ENCODE peak calls at places on chromosomes 13 and 19, in five cellular contexts. K is RWPE1, Q is breast epithelium, T is pancreas, O is choroid plexus epithelial cell. C is an unnamed sample.

GRCh38 chr13:23620211-23620610 is 50.0 kb downstream of the TNFRSF19 start:
- DNase-seq in K (no peak), Q (no peak), T (no peak), O (no peak), C (no peak)

GRCh38 chr19:10111405-10111811 is at the start of gene P2RY11:
- DNase-seq in K (no peak), Q (no peak), T (no peak), O (no peak), C (no peak)

GRCh38 chr19:34041922-34042521 is 130.3 kb upstream of the LSM14A start:
- DNase-seq in K (no peak), Q (peak; percentile 57), T (peak; percentile 16), O (peak; percentile 65), C (no peak)

GRCh38 chr13:26384587-26384986 is 130.7 kb downstream of the CDK8 start:
- DNase-seq in K (no peak), Q (no peak), T (no peak), O (no peak), C (no peak)

GRCh38 chr19:39230096-39230764 is 14.6 kb downstream of the IFNL3 start:
- DNase-seq in K (no peak), Q (no peak), T (no peak), O (no peak), C (no peak)

GRCh38 chr13:27461940-27462584 is 11.7 kb upstream of the MTIF3 start:
- DNase-seq in K (no peak), Q (no peak), T (no peak), O (no peak), C (no peak)

GRCh38 chr13:64278493-64278892 is 2862.8 kb upstream of the PCDH20 start:
- DNase-seq in K (peak; percentile 23), Q (no peak), T (no peak), O (peak; percentile 55), C (peak; percentile 32)

GRCh38 chr13:85314686-85315085 is 484.5 kb downstream of the SLITRK6 start:
- DNase-seq in K (no peak), Q (no peak), T (no peak), O (no peak), C (no peak)

GRCh38 chr19:590396-590745 is 690 bp downstream of the HCN2 start:
- DNase-seq in K (no peak), Q (no peak), T (no peak), O (peak; percentile 57), C (no peak)

GRCh38 chr19:37903096-37903495 is 3.3 kb downstream of the WDR87 start:
- DNase-seq in K (no peak), Q (no peak), T (no peak), O (no peak), C (no peak)

GRCh38 chr13:64311948-64312347 is 2896.3 kb upstream of the PCDH20 start:
- DNase-seq in K (no peak), Q (no peak), T (no peak), O (no peak), C (no peak)

GRCh38 chr19:48810151-48810550 is 678 bp downstream of the BCAT2 start:
- DNase-seq in K (no peak), Q (no peak), T (no peak), O (no peak), C (no peak)

GRCh38 chr19:48812094-48812929 is 1.5 kb upstream of the BCAT2 start:
- DNase-seq in K (peak; percentile 87), Q (peak; percentile 79), T (peak; percentile 97), O (peak; percentile 76), C (no peak)

GRCh38 chr19:48814895-48815294 is 4.1 kb upstream of the BCAT2 start:
- DNase-seq in K (no peak), Q (no peak), T (no peak), O (no peak), C (no peak)

GRCh38 chr19:48815870-48816501 is 5.2 kb upstream of the BCAT2 start:
- DNase-seq in K (no peak), Q (no peak), T (peak; percentile 80), O (peak; percentile 46), C (no peak)

DNA sequence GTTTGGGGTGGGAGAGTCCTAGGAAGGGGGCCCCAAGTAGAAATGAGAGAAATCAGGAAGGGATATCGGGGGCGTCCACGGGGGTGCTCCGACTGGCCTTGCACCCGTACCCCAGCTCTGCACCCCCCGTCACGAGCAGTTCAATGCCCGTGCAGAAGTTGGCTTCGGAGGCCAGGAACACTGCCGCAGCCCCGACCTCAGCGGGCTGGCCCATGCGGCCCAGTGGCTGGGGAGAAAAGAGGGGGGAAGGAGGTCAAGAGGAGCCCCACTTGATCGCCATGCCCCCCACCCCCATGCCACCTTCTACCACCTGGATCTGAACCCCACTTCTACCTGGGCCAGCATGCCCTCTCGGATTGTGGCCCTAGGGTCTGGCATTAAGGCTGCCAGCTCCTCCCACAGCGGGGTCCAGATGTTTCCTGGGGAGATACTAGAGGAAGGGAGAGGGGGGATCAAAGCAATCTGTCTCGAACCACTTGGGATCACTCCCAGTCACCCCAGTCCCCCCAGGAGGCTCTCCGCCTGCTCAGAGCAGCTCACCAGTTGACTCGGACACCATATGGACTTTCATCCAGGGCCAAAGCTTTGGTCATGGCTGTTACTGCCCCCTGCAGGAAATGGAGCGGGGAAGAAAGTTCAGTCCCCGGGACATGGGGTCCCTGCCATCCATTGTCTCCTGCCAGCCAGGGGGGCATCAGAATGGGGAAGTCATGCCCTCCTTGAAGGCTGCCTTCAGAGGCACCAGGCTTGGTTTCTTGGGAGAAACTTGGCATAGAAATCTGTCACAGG is 2.5 kb upstream of the BCAT2 start:
- DNase-seq in K (no peak), Q (no peak), T (no peak), O (no peak), C (no peak)
- TF ChIP-seq CTCF in K (no peak), Q (no peak), T (no peak), O (peak; percentile 42), C (no peak)

GRCh38 chr19:32355309-32355708 is 9.9 kb downstream of the ZNF507 start:
- DNase-seq in K (no peak), Q (no peak), T (no peak), O (no peak), C (no peak)

GRCh38 chr19:32358311-32358710 is 12.9 kb downstream of the ZNF507 start:
- DNase-seq in K (no peak), Q (no peak), T (no peak), O (no peak), C (no peak)

GRCh38 chr19:32354345-32354744 is 8.9 kb downstream of the ZNF507 start:
- DNase-seq in K (no peak), Q (no peak), T (no peak), O (no peak), C (no peak)

GRCh38 chr19:32359581-32359980 is 14.2 kb downstream of the ZNF507 start:
- DNase-seq in K (no peak), Q (no peak), T (no peak), O (no peak), C (no peak)

GRCh38 chr19:32357720-32358119 is 12.3 kb downstream of the ZNF507 start:
- DNase-seq in K (no peak), Q (no peak), T (no peak), O (peak; percentile 43), C (no peak)
- TF ChIP-seq CTCF in K (peak; percentile 25), Q (no peak), T (no peak), O (peak; percentile 42), C (no peak)

DNA sequence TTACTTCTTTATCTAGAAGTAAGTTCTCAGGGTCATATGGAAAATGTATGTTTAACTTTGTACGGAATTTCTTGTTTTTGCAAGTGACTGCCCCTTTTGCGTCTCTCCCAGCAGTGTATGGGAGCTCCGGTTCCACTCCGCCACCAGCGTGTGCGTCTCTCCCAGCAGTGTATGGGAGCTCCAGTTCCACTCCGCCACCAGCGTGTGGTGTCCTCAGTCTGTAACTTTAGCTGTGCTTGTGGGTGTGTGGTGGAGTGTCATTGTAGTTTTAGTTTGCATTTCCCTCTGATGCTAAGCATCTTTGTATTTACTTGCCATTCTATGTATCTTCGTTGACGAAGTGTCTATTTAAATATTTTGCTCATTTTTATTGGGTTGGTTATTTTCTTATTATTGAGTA is 2.4 kb downstream of the CUL4A start:
- DNase-seq in K (no peak), Q (no peak), T (no peak), O (no peak), C (no peak)
- TF ChIP-seq CTCF in K (no peak), Q (no peak), T (no peak), O (peak; percentile 44), C (peak; percentile 13)

GRCh38 chr19:58581227-58582141 is 8.3 kb upstream of the MZF1 start:
- DNase-seq in K (no peak), Q (peak; percentile 80), T (peak; percentile 68), O (peak; percentile 94), C (no peak)
- TF ChIP-seq CTCF in K (peak; percentile 68), Q (peak; percentile 82), T (peak; percentile 23), O (peak; percentile 96), C (peak; percentile 99)

DNA sequence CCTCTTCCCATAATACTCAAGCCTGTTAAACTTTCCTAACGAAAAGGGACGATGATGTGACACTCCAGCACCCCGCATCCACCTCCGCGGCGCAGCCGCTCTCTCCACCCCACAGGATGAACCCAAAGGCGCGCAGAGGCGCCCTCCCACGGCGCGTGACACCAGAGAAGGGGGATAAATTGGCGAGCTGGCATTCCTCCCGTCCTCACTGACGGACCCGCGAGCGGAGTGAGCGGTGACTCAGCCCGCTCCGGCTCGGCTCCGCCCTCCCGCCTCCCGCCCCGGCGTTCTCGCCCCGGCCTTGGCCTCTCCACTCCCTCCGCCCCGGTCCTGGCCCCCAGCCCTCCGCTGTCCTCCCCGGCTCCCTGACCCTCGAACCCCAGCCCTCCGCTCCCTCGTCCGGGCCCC is 590 bp downstream of the TUBGCP3 start:
- DNase-seq in K (peak; percentile 92), Q (peak; percentile 71), T (peak; percentile 77), O (peak; percentile 80), C (peak; percentile 43)
- TF ChIP-seq CTCF in K (no peak), Q (no peak), T (no peak), O (no peak), C (peak; percentile 5)

DNA sequence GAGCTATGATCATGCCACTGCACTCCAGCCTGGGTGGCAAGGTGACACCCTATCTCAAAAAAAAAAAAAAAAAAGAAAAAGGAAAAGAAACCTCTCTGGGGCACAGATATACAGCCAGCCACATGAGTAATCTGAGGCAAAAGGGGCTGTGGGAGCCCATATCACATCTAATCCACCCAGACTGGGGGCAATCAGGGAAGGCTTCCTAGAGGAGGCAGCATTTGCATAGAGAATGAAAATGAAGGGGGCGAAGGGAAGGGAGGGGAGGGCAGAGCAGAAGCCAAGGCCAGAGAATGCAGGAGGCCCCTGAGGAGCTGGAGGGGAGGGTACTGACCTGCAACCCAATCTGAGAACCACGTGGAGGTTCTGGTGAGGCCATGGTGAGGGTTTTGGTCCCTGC is 13.2 kb downstream of the STXBP2 start:
- DNase-seq in K (no peak), Q (no peak), T (no peak), O (no peak), C (no peak)
- TF ChIP-seq CTCF in K (no peak), Q (no peak), T (no peak), O (no peak), C (no peak)

DNA sequence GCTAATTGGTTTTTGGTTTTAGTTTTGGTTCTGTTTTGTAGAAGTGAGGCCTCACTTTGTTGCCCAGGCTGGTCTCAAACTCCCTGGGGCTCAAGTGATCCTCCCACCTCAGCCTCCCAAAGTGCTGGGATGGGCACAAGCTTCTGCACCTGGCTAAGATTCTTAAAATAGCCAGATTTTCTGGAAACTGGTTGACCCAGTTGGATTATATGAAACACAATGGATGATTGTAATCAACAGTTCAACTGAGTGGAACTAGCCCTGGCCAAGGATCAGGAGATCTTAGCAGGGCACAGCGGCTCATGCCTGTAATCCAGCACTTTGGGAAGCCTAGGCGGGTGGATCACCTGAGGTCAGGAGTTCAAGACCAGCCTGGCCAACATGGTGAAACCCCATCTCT is 29.6 kb upstream of the MRI1 start:
- DNase-seq in K (no peak), Q (no peak), T (no peak), O (no peak), C (no peak)
- TF ChIP-seq CTCF in K (no peak), Q (no peak), T (no peak), O (no peak), C (no peak)

GRCh38 chr13:81480634-81481033 is 1139.7 kb upstream of the SPRY2 start:
- DNase-seq in K (no peak), Q (no peak), T (no peak), O (peak; percentile 13), C (no peak)
- TF ChIP-seq CTCF in K (no peak), Q (no peak), T (no peak), O (no peak), C (peak; percentile 21)

C was measured in kidney epithelial cell.